ENCODE peak calls at places on chromosomes 16 and 17, in nine cellular contexts. A is lung, H is astrocyte, S is stomach, P is Peyer's patch, W is cardiac muscle cell, O is mucosa of descending colon, C is uterus, K is ascending aorta. Y is an unnamed sample. For H3K4me1, the result is how much of the 10 kb centered on the place peaks cover.

GRCh38 chr16:67518676-67519075 is 10.0 kb upstream of the RIPOR1 start:
- DNase-seq in A (no peak), H (no peak), S (no peak), P (no peak), W (no peak), O (no peak), C (no peak), K (no peak), Y (no peak)

GRCh38 chr17:76138234-76138895 is 2.7 kb downstream of the FOXJ1 start:
- DNase-seq in A (no peak), H (no peak), S (no peak), P (no peak), W (no peak), O (no peak), C (no peak), K (no peak), Y (peak)

GRCh38 chr17:32931686-32932085 is 3.7 kb downstream of the TMEM98 start:
- DNase-seq in A (no peak), H (peak), S (no peak), P (no peak), W (no peak), O (no peak), C (no peak), K (no peak), Y (no peak)

GRCh38 chr16:73069581-73070262 is 21.8 kb upstream of the ZFHX3 start:
- DNase-seq in A (no peak), H (no peak), S (no peak), P (peak), W (no peak), O (no peak), C (no peak), K (no peak), Y (no peak)

GRCh38 chr17:27256225-27257030 is 37.5 kb upstream of the WSB1 start:
- DNase-seq in A (peak), H (peak), S (no peak), P (no peak), W (no peak), O (no peak), C (no peak), K (no peak), Y (peak)

GRCh38 chr17:55845385-55845784 is 94.5 kb downstream of the PCTP start:
- DNase-seq in A (peak), H (peak), S (peak), P (peak), W (peak), O (peak), C (peak), K (no peak), Y (peak)

GRCh38 chr16:58797137-58797801 is 63.2 kb upstream of the GOT2 start:
- DNase-seq in A (no peak), H (no peak), S (no peak), P (no peak), W (no peak), O (no peak), C (no peak), K (no peak), Y (no peak)

GRCh38 chr17:29050176-29050575 is 7.2 kb downstream of the PIPOX start:
- DNase-seq in A (no peak), H (no peak), S (no peak), P (no peak), W (no peak), O (no peak), C (no peak), K (no peak), Y (no peak)

GRCh38 chr17:44941712-44942331 is 5.8 kb downstream of the KIF18B start:
- DNase-seq in A (no peak), H (no peak), S (no peak), P (no peak), W (no peak), O (no peak), C (no peak), K (no peak), Y (peak)

GRCh38 chr17:76134911-76135809 is 5.9 kb downstream of the FOXJ1 start:
- DNase-seq in A (no peak), H (no peak), S (no peak), P (no peak), W (no peak), O (no peak), C (no peak), K (no peak), Y (no peak)

GRCh38 chr16:51666821-51667220 is 515.8 kb upstream of the SALL1 start:
- DNase-seq in A (no peak), H (peak), S (no peak), P (no peak), W (no peak), O (no peak), C (no peak), K (no peak), Y (peak)
- H3K4me1 ChIP-seq in A (under half), H (under half), S (under half), P (under half), W (under half), O (under half), C (under half), K (under half), Y (under half)

DNA sequence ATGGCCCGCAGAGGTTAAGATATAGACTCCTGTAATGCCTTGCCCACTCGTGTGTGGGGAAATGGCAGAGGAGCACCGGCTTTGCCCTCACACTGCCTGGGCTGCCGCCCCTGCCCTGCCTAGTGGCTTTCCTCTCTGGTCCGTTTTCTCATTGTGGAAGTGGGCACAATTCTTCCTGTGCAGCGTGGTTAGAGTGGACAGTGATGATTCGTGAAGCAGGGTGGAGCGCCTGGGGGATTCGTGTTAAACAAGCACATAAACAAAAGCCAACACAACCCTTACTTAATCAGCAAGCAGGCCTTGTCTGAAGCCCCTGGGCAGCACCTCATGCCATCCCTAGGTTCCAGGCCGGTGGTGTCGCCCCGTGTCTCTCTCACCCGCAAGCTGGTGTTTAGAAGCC is 269.7 kb downstream of the SEC14L1 start:
- DNase-seq in A (no peak), H (no peak), S (no peak), P (no peak), W (no peak), O (no peak), C (no peak), K (no peak), Y (no peak)
- H3K4me1 ChIP-seq in A (under half), H (half or more), S (half or more), P (under half), W (under half), O (under half), C (under half), K (under half), Y (half or more)

DNA sequence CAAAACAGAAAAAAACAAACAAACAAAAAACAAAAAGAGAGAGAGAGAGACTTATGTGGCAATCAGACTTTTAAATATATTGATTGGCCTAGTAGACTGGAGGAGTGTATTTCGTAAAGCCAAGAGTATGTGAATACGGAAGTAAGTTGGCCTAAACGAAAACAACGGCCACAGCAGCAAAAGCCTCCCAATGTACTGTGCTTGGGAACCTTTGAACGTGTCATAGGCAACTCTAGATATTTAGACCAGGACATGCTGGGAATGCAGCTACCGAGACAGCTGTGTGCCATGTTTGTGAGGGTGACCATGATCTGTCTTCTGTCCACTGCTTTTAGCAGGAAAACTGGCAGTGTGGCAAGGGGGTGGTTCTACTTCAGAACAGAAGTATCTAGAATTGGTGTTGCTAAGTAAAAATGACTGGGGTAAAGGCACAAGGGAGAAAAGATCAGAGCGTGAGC is 7.4 kb downstream of the MAF start:
- DNase-seq in A (no peak), H (no peak), S (no peak), P (peak), W (no peak), O (no peak), C (no peak), K (no peak), Y (peak)
- H3K4me1 ChIP-seq in A (under half), H (under half), S (half or more), P (under half), W (under half), O (under half), C (under half), K (under half), Y (under half)

DNA sequence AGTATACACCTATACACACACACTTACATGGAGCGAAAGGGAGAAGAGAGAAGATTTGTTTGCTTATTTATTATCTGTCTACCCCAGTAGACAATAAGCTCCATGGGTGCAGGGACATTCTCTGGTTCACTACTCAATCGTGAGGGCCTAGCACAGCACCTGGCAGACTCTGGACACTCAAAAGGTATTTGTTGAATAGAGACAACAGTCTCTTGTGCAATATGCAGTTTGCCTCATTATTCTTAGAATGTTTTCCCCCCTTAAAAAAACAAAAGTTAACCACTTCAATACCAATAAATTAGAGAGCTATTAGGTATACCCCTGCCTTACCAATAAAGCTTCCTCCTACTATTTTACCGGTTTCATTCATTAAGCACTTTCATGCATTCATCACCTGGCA is 2.0 kb downstream of the AKAP10 start:
- DNase-seq in A (no peak), H (no peak), S (no peak), P (no peak), W (no peak), O (no peak), C (no peak), K (no peak), Y (no peak)
- H3K4me1 ChIP-seq in A (under half), H (under half), S (half or more), P (under half), W (under half), O (under half), C (under half), K (under half), Y (under half)